ENCODE peak calls at places on chromosomes 12 and 14, in five cellular contexts. X is endothelial cell of umbilical vein; H is CD4-positive, alpha-beta T cell; Y is AG04450; A is coronary artery. Q is an unnamed sample.

GRCh38 chr14:77902806-77903205 is 102.9 kb downstream of the ADCK1 start:
- DNase-seq in X (no peak), H (no peak), Y (no peak), A (no peak), Q (no peak)

GRCh38 chr12:90851800-90852718 is 102.9 kb downstream of the CCER1 start:
- DNase-seq in X (peak; percentile 18), H (no peak), Y (no peak), A (no peak), Q (no peak)

GRCh38 chr12:121769831-121770301 is 23.6 kb downstream of the RHOF start:
- DNase-seq in X (no peak), H (no peak), Y (no peak), A (no peak), Q (no peak)

GRCh38 chr12:26863515-26863914 is 30.5 kb upstream of the ITPR2 start:
- DNase-seq in X (peak; percentile 40), H (no peak), Y (no peak), A (no peak), Q (no peak)

GRCh38 chr14:86035882-86036281 is 505.9 kb downstream of the FLRT2 start:
- DNase-seq in X (no peak), H (no peak), Y (no peak), A (no peak), Q (peak; percentile 32)

GRCh38 chr12:6613015-6613775 is 6.0 kb upstream of the CHD4 start:
- DNase-seq in X (peak; percentile 28), H (no peak), Y (no peak), A (peak; percentile 91), Q (no peak)

GRCh38 chr14:86321151-86321550 is 791.2 kb downstream of the FLRT2 start:
- DNase-seq in X (no peak), H (no peak), Y (no peak), A (no peak), Q (no peak)

GRCh38 chr12:12718853-12719252 is 1.7 kb downstream of the CDKN1B start:
- DNase-seq in X (peak; percentile 41), H (peak; percentile 11), Y (no peak), A (no peak), Q (no peak)

GRCh38 chr12:13627536-13627935 is 353.9 kb downstream of the GRIN2B start:
- DNase-seq in X (no peak), H (no peak), Y (no peak), A (no peak), Q (no peak)

GRCh38 chr14:96083667-96084320 is 44.6 kb downstream of the C14orf132 start:
- DNase-seq in X (no peak), H (no peak), Y (no peak), A (peak; percentile 59), Q (no peak)

GRCh38 chr12:55727643-55728184 is 1.1 kb downstream of the CD63 start:
- DNase-seq in X (peak; percentile 41), H (no peak), Y (no peak), A (no peak), Q (no peak)

GRCh38 chr14:63747836-63748235 is 20.0 kb upstream of the SGPP1 start:
- DNase-seq in X (no peak), H (no peak), Y (no peak), A (no peak), Q (no peak)

GRCh38 chr12:100554608-100555077 is 18.8 kb upstream of the GAS2L3 start:
- DNase-seq in X (peak; percentile 96), H (no peak), Y (peak; percentile 72), A (no peak), Q (no peak)

GRCh38 chr12:89040146-89040964 is 311.9 kb downstream of the DUSP6 start:
- DNase-seq in X (no peak), H (peak; percentile 57), Y (no peak), A (no peak), Q (no peak)
- TF ChIP-seq CTCF in X (no peak), H (peak; percentile 31), Y (no peak), A (no peak), Q (no peak)

DNA sequence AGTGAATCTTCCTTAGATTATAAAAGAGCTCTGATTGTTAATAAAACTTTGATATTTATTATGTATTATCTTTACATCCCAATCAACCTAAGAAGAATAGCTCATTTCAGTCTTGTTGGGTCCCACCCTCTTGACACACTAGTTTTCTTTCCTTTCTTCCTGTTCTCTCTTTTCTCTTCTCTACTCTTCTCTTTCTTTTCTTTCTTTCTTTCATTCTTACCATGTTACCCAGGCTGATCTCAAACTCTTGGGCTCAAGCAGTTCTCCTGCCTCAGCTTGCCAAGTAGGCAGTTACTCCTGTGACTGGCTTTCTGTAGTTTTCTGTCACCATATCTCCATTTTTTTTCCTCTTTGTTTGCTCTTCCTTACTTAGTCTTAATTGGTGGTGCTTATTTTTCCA is 177.8 kb downstream of the MIPOL1 start:
- DNase-seq in X (no peak), H (no peak), Y (no peak), A (no peak), Q (no peak)
- TF ChIP-seq CTCF in X (no peak), H (no peak), Y (no peak), A (no peak), Q (no peak)

GRCh38 chr12:5267603-5268423 is 164.1 kb upstream of the NTF3 start:
- DNase-seq in X (no peak), H (no peak), Y (peak; percentile 27), A (no peak), Q (no peak)

GRCh38 chr12:5273709-5274108 is 158.2 kb upstream of the NTF3 start:
- DNase-seq in X (no peak), H (no peak), Y (no peak), A (no peak), Q (no peak)

GRCh38 chr12:5272061-5272820 is 159.7 kb upstream of the NTF3 start:
- DNase-seq in X (no peak), H (no peak), Y (no peak), A (no peak), Q (no peak)

GRCh38 chr12:5268424-5269210 is 163.3 kb upstream of the NTF3 start:
- DNase-seq in X (no peak), H (no peak), Y (no peak), A (no peak), Q (no peak)

DNA sequence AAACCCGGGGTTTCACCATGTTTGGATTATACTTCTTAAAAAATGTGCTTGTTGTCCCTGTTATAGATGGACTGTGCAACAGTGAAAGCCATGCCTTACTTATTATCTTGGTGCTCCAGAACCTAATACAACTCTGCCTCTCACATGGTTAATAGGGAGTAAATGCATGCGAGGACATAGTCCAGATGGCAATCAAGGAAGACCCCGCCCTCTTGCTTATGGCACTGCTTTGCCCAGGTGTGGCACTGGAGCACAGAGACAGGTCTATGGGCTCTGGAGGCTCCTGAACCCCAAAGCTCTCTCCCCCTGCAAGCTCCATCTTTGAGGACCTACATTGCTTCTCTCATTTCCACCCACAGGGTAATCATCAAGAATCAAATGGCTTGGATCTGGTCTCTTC is 162.1 kb upstream of the NTF3 start:
- DNase-seq in X (no peak), H (no peak), Y (no peak), A (no peak), Q (no peak)
- TF ChIP-seq CTCF in X (no peak), H (no peak), Y (no peak), A (no peak), Q (no peak)

GRCh38 chr12:108647199-108647935 is 13.7 kb upstream of the SELPLG start:
- DNase-seq in X (no peak), H (no peak), Y (no peak), A (no peak), Q (no peak)
- TF ChIP-seq CTCF in X (no peak), H (no peak), Y (peak; percentile 38), A (no peak), Q (no peak)

GRCh38 chr12:123388218-123388947 is 4.5 kb downstream of the KMT5A start:
- DNase-seq in X (peak; percentile 61), H (peak; percentile 65), Y (no peak), A (peak; percentile 92), Q (peak; percentile 79)
- TF ChIP-seq CTCF in X (no peak), H (no peak), Y (no peak), A (no peak), Q (no peak)

GRCh38 chr12:41064411-41064810 is 123.7 kb upstream of the PDZRN4 start:
- DNase-seq in X (no peak), H (no peak), Y (no peak), A (no peak), Q (no peak)

GRCh38 chr12:41073633-41074576 is 114.2 kb upstream of the PDZRN4 start:
- DNase-seq in X (no peak), H (no peak), Y (no peak), A (no peak), Q (no peak)

GRCh38 chr12:41067941-41068645 is 120.0 kb upstream of the PDZRN4 start:
- DNase-seq in X (no peak), H (no peak), Y (no peak), A (no peak), Q (no peak)
- TF ChIP-seq CTCF in X (no peak), H (no peak), Y (no peak), A (no peak), Q (no peak)

DNA sequence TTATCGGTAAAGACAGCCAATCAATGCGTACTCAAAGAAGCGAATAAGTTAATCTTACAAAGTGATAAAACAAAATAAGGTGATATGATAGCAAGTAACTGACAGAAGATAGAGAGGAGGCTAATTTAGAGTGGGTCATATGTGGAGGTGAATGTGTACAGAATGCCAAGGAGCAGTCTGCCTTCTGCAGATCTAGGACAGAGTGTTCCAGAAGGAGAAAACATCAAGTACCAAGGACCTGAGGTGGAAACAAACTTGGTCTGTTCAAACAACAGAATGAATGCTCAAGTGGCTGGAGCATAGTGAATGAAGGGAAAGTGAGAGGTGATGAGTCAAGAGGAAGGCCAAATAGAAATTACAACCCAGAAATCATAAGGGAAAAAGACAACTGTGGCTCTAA is 170.3 kb upstream of the BMP4 start:
- DNase-seq in X (no peak), H (no peak), Y (no peak), A (no peak), Q (no peak)
- TF ChIP-seq CTCF in X (no peak), H (no peak), Y (no peak), A (no peak), Q (no peak)

Q was measured in glutamatergic neuron.